ENCODE peak calls at places on chromosomes 7 and 10, in six cellular contexts. One of them, this sample, is unnamed.

GRCh38 chr7:169854-170172 is 22.6 kb upstream of the FAM20C start:
- DNase-seq in A549: no peak
- DNase-seq in K562: no peak
- DNase-seq in HepG2: no peak
- DNase-seq in GM12878: no peak
- DNase-seq in H1: no peak
- DNase-seq in this sample: no peak

GRCh38 chr10:121092341-121093099 is 241.4 kb downstream of the WDR11 start:
- DNase-seq in H1: no peak
- DNase-seq in GM12878: no peak
- DNase-seq in A549: no peak
- DNase-seq in HepG2: no peak
- DNase-seq in K562: no peak
- DNase-seq in this sample: no peak

GRCh38 chr10:102402512-102402896 is 7.0 kb downstream of the NFKB2 start:
- DNase-seq in GM12878: no peak
- DNase-seq in H1: no peak
- DNase-seq in HepG2: no peak
- DNase-seq in A549: no peak
- DNase-seq in K562: no peak
- DNase-seq in this sample: no peak

GRCh38 chr10:29431711-29432110 is 142.8 kb downstream of the LYZL1 start:
- DNase-seq in H1: no peak
- DNase-seq in K562: no peak
- DNase-seq in A549: no peak
- DNase-seq in HepG2: no peak
- DNase-seq in GM12878: no peak
- DNase-seq in this sample: no peak

GRCh38 chr10:99562631-99563030 is 29.9 kb downstream of the NKX2-3 start:
- DNase-seq in K562: no peak
- DNase-seq in GM12878: no peak
- DNase-seq in A549: no peak
- DNase-seq in H1: no peak
- DNase-seq in HepG2: no peak
- DNase-seq in this sample: no peak

GRCh38 chr7:116258734-116259133 is 48.4 kb downstream of the TES start:
- DNase-seq in GM12878: peak
- DNase-seq in A549: peak
- DNase-seq in H1: no peak
- DNase-seq in K562: peak
- DNase-seq in HepG2: peak
- DNase-seq in this sample: peak

GRCh38 chr7:132485136-132485535 is 91.1 kb downstream of the PLXNA4 start:
- DNase-seq in K562: no peak
- DNase-seq in HepG2: no peak
- DNase-seq in A549: no peak
- DNase-seq in H1: no peak
- DNase-seq in GM12878: no peak
- DNase-seq in this sample: no peak

GRCh38 chr10:21519981-21520436 is 5.5 kb downstream of the SKIDA1 start:
- DNase-seq in H1: no peak
- DNase-seq in HepG2: no peak
- DNase-seq in GM12878: no peak
- DNase-seq in K562: no peak
- DNase-seq in A549: no peak
- DNase-seq in this sample: no peak

GRCh38 chr10:47406870-47407648 is 23.0 kb upstream of the ZNF488 start:
- DNase-seq in HepG2: peak
- DNase-seq in A549: peak
- DNase-seq in H1: no peak
- DNase-seq in K562: peak
- DNase-seq in GM12878: no peak
- DNase-seq in this sample: no peak

DNA sequence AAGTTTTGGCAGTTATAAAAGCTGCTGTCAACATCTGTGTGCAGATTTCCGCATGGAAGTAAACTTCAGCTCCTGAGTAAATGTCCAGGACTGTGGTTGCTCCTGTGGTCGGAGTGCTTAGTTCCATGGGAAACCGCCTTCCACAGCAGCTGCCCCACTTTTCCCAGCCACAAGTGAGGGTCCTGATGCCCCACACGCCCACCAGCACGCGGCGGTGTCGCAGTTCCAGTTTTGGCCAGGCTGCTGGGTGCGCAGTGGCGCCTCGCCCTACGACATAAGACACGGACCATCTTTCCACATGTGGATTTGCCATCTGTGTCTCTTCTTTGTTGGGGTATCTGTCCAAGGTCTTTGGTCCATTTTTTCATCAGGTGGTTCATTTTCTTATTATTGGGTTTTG is 167.1 kb downstream of the DIP2C start:
- DNase-seq in H1: no peak
- DNase-seq in HepG2: no peak
- DNase-seq in GM12878: no peak
- DNase-seq in K562: no peak
- DNase-seq in A549: no peak
- DNase-seq in this sample: peak
- TF ChIP-seq CHD2 in H1: no peak
- TF ChIP-seq CHD2 in HepG2: no peak
- TF ChIP-seq CHD2 in GM12878: no peak
- TF ChIP-seq CHD2 in K562: no peak
- TF ChIP-seq CHD2 in A549: no peak
- TF ChIP-seq CHD2 in this sample: no peak

DNA sequence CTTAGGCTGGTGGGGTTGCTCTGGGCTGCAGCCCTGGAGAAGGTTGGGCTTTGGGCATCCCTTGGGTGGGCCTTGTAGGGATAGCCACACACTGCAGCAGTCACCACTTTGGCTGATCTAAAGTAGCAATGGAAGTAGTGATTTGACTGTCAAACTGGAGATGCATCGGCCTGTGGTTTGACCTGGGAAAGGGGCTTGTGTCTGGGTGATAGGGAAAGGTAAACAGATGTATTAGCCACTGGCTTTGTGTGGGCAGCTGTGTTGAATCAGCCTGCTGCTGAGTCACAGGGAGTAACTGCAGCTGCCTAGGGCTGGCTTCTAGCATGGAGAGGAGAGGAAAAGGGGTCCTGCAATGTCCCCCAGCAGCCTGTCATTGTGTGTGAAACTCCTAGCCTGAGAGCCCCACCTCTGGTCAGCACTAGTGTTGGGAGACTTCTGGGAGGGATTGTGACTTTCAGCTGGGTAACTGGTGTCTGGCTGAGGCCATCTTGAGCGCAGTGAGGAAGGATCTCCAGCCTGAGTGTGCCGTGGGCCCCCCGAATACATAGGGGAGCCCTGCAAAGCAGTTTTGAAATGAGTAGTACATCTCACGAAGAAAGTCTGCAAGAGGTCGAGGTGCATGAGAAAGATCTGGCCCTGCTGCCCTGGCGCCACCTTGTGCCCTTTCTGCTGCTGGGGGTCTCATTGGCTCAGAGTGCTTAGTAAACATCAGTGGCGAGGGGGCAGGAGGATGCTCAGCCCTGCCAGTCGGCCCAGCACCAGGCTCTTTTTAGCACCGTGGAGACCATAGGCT is 117.3 kb downstream of the FANK1 start:
- DNase-seq in GM12878: no peak
- DNase-seq in K562: peak
- DNase-seq in HepG2: no peak
- DNase-seq in H1: peak
- DNase-seq in A549: peak
- DNase-seq in this sample: no peak
- TF ChIP-seq CHD2 in GM12878: no peak
- TF ChIP-seq CHD2 in K562: no peak
- TF ChIP-seq CHD2 in HepG2: no peak
- TF ChIP-seq CHD2 in H1: no peak
- TF ChIP-seq CHD2 in A549: no peak
- TF ChIP-seq CHD2 in this sample: no peak

GRCh38 chr10:22986771-22987542 is 59.1 kb downstream of the ARMC3 start:
- DNase-seq in GM12878: peak
- DNase-seq in A549: no peak
- DNase-seq in HepG2: peak
- DNase-seq in K562: no peak
- DNase-seq in H1: no peak
- DNase-seq in this sample: peak
- TF ChIP-seq CHD2 in GM12878: no peak
- TF ChIP-seq CHD2 in A549: no peak
- TF ChIP-seq CHD2 in HepG2: no peak
- TF ChIP-seq CHD2 in K562: no peak
- TF ChIP-seq CHD2 in H1: no peak
- TF ChIP-seq CHD2 in this sample: no peak

DNA sequence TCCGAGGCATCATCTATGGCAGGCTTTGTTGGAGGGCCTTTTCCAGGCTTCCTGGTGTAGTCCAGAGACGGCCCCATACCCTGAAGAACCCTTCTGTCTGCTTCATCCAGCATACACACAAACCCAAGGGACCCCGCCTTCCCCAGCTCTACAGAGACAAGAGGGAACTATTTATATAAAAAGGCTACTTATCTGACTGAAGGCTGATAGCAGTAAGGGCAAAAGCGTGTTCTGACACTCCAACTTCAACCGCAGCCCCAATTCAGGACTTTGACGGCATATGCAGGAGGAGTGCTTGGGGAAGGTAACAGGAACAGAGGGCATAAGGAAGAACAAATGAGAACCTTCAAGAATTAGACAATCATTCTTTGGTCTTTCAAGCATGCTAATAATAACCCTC is 21.0 kb downstream of the GNA12 start:
- DNase-seq in GM12878: no peak
- DNase-seq in H1: no peak
- DNase-seq in K562: no peak
- DNase-seq in HepG2: no peak
- DNase-seq in A549: no peak
- DNase-seq in this sample: no peak
- TF ChIP-seq CHD2 in GM12878: no peak
- TF ChIP-seq CHD2 in H1: no peak
- TF ChIP-seq CHD2 in K562: no peak
- TF ChIP-seq CHD2 in HepG2: no peak
- TF ChIP-seq CHD2 in A549: no peak
- TF ChIP-seq CHD2 in this sample: no peak

DNA sequence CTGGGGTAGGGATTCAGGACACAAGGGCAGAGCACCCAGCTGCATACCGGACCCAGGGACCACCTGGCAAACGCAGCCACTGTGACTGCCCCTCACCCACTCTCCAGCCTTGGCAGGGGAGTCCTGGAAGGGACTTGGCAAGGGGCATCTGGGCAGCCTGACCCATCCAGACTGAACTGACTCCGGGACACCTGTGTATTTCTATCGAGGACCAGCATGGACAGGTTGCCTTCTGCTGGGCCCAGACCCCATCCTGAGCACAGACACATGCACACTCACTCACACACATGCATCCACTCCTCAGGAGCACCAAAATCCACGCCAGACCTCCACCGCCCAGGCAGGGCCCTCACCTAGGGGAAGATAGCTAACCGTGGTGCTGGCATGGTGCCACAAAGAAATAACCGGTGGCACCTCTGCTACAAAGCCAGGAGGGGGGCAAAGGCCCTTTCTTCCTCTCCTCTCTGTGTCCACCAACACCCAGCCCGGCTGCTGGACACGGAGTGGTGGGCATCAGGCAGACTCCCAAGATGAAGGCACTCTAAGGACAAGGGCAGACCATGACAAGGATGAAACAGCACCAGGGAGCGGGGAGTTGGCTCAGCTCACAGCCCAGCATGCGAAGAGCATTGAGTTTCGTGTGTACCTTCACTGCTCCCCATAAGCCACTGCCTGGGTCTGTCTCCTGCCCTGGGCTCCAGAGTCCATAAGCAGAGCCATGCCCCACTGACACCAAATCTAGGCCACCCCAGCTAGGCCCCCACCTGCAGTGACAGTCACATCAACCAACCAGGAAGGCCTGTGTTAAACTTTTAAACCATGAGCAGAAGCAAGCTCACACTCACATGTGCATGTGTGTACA is 35.3 kb downstream of the KCNH2 start:
- DNase-seq in HepG2: no peak
- DNase-seq in H1: no peak
- DNase-seq in GM12878: no peak
- DNase-seq in A549: no peak
- DNase-seq in K562: no peak
- DNase-seq in this sample: no peak
- TF ChIP-seq CHD2 in HepG2: no peak
- TF ChIP-seq CHD2 in H1: no peak
- TF ChIP-seq CHD2 in GM12878: no peak
- TF ChIP-seq CHD2 in A549: no peak
- TF ChIP-seq CHD2 in K562: no peak
- TF ChIP-seq CHD2 in this sample: no peak

DNA sequence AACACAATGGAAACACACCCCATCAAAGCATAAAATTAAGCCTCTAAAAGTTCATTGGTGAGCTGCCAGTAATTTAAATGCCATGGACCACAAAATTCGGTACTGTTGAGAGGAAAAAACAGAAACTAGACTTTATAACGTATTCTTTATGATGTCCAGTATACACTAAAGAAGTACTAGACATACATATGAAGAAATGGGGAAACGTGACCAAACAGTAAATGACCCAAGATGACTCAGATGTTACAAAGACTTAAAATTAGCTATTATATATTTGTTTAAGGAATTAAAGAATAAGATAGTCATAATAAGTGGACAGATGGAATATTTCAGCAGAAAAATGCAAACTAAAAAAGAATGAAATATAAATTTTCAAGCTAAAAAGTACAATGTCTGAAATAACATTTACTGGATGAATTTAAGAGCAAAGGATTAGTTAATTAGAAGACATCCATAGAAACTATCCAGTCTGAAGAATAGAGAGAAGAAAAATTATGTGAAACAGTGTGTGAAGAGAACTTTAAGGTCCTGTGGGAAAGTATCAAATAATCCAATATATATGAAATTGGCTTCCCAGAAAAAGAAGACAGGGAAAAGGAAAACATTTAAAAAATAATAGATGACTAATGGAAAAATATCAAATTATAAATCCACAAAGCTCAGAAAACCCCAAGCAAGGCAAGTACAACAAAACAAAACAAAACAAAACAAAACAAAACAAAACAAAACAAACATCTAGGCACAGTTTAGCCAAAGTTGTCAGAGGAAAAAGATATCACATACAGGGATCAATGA is 69.4 kb downstream of the SAMD9 start:
- DNase-seq in HepG2: no peak
- DNase-seq in A549: no peak
- DNase-seq in K562: no peak
- DNase-seq in GM12878: no peak
- DNase-seq in H1: no peak
- DNase-seq in this sample: no peak
- TF ChIP-seq CHD2 in HepG2: no peak
- TF ChIP-seq CHD2 in A549: no peak
- TF ChIP-seq CHD2 in K562: no peak
- TF ChIP-seq CHD2 in GM12878: no peak
- TF ChIP-seq CHD2 in H1: no peak
- TF ChIP-seq CHD2 in this sample: no peak

This sample was measured in SK-N-SH.